ENCODE peak calls at places on chromosomes 13 and 19, in six cellular contexts. One of them, this sample, is unnamed.

GRCh38 chr13:39656325-39656677 is 839 bp downstream of the COG6 start:
- DNase-seq in GM23338: peak; percentile 3
- DNase-seq in HCT116: no peak
- DNase-seq in hepatocyte: no peak
- DNase-seq in neural progenitor cell: peak; percentile 4
- DNase-seq in PC-3: no peak
- DNase-seq in this sample: peak; percentile 36

GRCh38 chr13:111972261-111972780 is 94.6 kb upstream of the SOX1 start:
- DNase-seq in GM23338: no peak
- DNase-seq in PC-3: no peak
- DNase-seq in neural progenitor cell: peak; percentile 21
- DNase-seq in hepatocyte: no peak
- DNase-seq in HCT116: no peak
- DNase-seq in this sample: no peak

GRCh38 chr13:21917046-21918010 is 246.5 kb downstream of the FGF9 start:
- DNase-seq in HCT116: no peak
- DNase-seq in hepatocyte: no peak
- DNase-seq in neural progenitor cell: no peak
- DNase-seq in PC-3: no peak
- DNase-seq in GM23338: no peak
- DNase-seq in this sample: peak; percentile 24

GRCh38 chr13:77330009-77330471 is 3.1 kb upstream of the MYCBP2 start:
- DNase-seq in hepatocyte: no peak
- DNase-seq in HCT116: no peak
- DNase-seq in GM23338: no peak
- DNase-seq in PC-3: no peak
- DNase-seq in neural progenitor cell: no peak
- DNase-seq in this sample: peak; percentile 12

GRCh38 chr13:50456111-50456510 is 387.4 kb downstream of the DLEU7 start:
- DNase-seq in GM23338: no peak
- DNase-seq in hepatocyte: no peak
- DNase-seq in neural progenitor cell: no peak
- DNase-seq in PC-3: no peak
- DNase-seq in HCT116: no peak
- DNase-seq in this sample: no peak

GRCh38 chr19:3289971-3290569 is 65.6 kb downstream of the CELF5 start:
- DNase-seq in HCT116: no peak
- DNase-seq in neural progenitor cell: no peak
- DNase-seq in hepatocyte: no peak
- DNase-seq in GM23338: no peak
- DNase-seq in PC-3: peak; percentile 54
- DNase-seq in this sample: no peak

GRCh38 chr19:51511353-51511752 is 9.8 kb upstream of the SIGLEC12 start:
- DNase-seq in hepatocyte: no peak
- DNase-seq in GM23338: peak; percentile 85
- DNase-seq in PC-3: peak; percentile 28
- DNase-seq in HCT116: peak; percentile 7
- DNase-seq in neural progenitor cell: peak; percentile 10
- DNase-seq in this sample: peak; percentile 36

GRCh38 chr19:508204-509150 is 1.2 kb downstream of the TPGS1 start:
- DNase-seq in hepatocyte: no peak
- DNase-seq in HCT116: no peak
- DNase-seq in GM23338: no peak
- DNase-seq in neural progenitor cell: no peak
- DNase-seq in PC-3: no peak
- DNase-seq in this sample: no peak

GRCh38 chr13:48006396-48006795 is 5.3 kb upstream of the SUCLA2 start:
- DNase-seq in neural progenitor cell: no peak
- DNase-seq in hepatocyte: no peak
- DNase-seq in HCT116: no peak
- DNase-seq in PC-3: peak; percentile 64
- DNase-seq in GM23338: no peak
- DNase-seq in this sample: peak; percentile 34

GRCh38 chr13:101700598-101700997 is 248.1 kb downstream of the ITGBL1 start:
- DNase-seq in hepatocyte: no peak
- DNase-seq in PC-3: no peak
- DNase-seq in HCT116: no peak
- DNase-seq in GM23338: no peak
- DNase-seq in neural progenitor cell: no peak
- DNase-seq in this sample: peak; percentile 45

GRCh38 chr19:7705387-7706187 is 3.7 kb upstream of the FCER2 start:
- DNase-seq in hepatocyte: no peak
- DNase-seq in HCT116: no peak
- DNase-seq in PC-3: no peak
- DNase-seq in GM23338: no peak
- DNase-seq in neural progenitor cell: no peak
- DNase-seq in this sample: no peak

GRCh38 chr13:44221657-44222056 is 152.0 kb upstream of the SERP2 start:
- DNase-seq in GM23338: no peak
- DNase-seq in PC-3: no peak
- DNase-seq in neural progenitor cell: no peak
- DNase-seq in hepatocyte: no peak
- DNase-seq in HCT116: no peak
- DNase-seq in this sample: no peak
- H3K27me3 ChIP-seq in GM23338: no peaks in the 10 kb centered on the region
- H3K27me3 ChIP-seq in PC-3: no peaks in the 10 kb centered on the region
- H3K27me3 ChIP-seq in neural progenitor cell: no peaks in the 10 kb centered on the region
- H3K27me3 ChIP-seq in hepatocyte: no peaks in the 10 kb centered on the region
- H3K27me3 ChIP-seq in HCT116: no peaks in the 10 kb centered on the region
- H3K27me3 ChIP-seq in this sample: no peaks in the 10 kb centered on the region

DNA sequence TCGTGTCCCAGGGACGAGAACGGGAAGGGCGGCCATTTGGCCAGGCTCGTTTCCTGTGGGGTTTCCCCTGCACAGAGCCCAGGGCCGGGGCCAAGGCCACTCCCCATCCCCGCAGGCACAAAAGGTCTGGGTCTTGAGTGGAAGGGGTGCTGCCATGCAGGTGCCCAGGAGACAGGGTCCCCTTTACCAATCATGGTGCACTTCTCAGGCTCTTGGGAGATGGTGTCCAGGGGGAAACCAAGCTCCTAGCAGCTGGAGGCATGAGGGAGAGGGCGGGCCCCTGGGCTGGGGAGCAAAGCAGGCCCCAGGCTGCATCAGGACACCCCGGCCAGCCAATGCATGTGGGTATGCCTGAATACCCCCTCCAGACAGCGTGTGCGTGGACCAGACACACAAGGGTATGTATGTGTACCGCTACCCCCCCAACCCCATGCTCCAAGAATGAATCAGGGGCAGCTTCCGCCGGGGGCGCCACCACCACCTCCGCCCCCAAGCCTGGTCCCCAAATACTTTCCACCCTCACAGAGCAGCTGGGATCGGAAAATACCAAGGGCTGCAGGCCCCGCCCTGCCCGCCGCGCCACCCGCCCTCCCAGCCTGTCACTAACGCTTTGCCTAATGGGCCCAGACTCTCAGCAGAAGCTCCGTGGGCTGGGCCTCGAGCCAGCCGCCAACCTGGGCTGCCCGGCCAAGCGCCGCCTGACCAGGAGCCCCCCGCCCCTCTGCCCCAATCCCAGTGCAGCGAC is 37.6 kb upstream of the NANOS3 start:
- DNase-seq in hepatocyte: peak; percentile 78
- DNase-seq in PC-3: peak; percentile 94
- DNase-seq in neural progenitor cell: peak; percentile 44
- DNase-seq in GM23338: peak; percentile 78
- DNase-seq in HCT116: no peak
- DNase-seq in this sample: peak; percentile 94
- H3K4me1 ChIP-seq in hepatocyte: peaks cover 44% of the 10 kb centered on the region
- H3K4me1 ChIP-seq in PC-3: peaks cover 72% of the 10 kb centered on the region
- H3K4me1 ChIP-seq in neural progenitor cell: peaks cover 15% of the 10 kb centered on the region
- H3K4me1 ChIP-seq in GM23338: peaks cover 22% of the 10 kb centered on the region
- H3K4me1 ChIP-seq in HCT116: peaks cover 54% of the 10 kb centered on the region
- H3K4me1 ChIP-seq in this sample: peaks cover 45% of the 10 kb centered on the region

GRCh38 chr13:94427313-94427712 is 52.2 kb downstream of the DCT start:
- DNase-seq in HCT116: no peak
- DNase-seq in hepatocyte: no peak
- DNase-seq in neural progenitor cell: no peak
- DNase-seq in PC-3: no peak
- DNase-seq in GM23338: no peak
- DNase-seq in this sample: no peak
- TF ChIP-seq EZH2phosphoT487 in HCT116: no peak
- TF ChIP-seq EZH2phosphoT487 in hepatocyte: no peak
- TF ChIP-seq EZH2phosphoT487 in neural progenitor cell: no peak
- TF ChIP-seq EZH2phosphoT487 in PC-3: no peak
- TF ChIP-seq EZH2phosphoT487 in GM23338: no peak
- TF ChIP-seq EZH2phosphoT487 in this sample: no peak

GRCh38 chr19:4589579-4590410 is 30.3 kb upstream of the SEMA6B start:
- DNase-seq in PC-3: peak; percentile 30
- DNase-seq in HCT116: no peak
- DNase-seq in GM23338: peak; percentile 54
- DNase-seq in neural progenitor cell: peak; percentile 34
- DNase-seq in hepatocyte: peak; percentile 53
- DNase-seq in this sample: no peak

GRCh38 chr19:4592445-4592844 is 33.0 kb upstream of the SEMA6B start:
- DNase-seq in PC-3: no peak
- DNase-seq in GM23338: no peak
- DNase-seq in neural progenitor cell: no peak
- DNase-seq in hepatocyte: no peak
- DNase-seq in HCT116: no peak
- DNase-seq in this sample: no peak

GRCh38 chr19:4591296-4591695 is 31.8 kb upstream of the SEMA6B start:
- DNase-seq in neural progenitor cell: no peak
- DNase-seq in PC-3: no peak
- DNase-seq in GM23338: no peak
- DNase-seq in HCT116: no peak
- DNase-seq in hepatocyte: no peak
- DNase-seq in this sample: no peak

GRCh38 chr19:4587527-4587926 is 28.0 kb upstream of the SEMA6B start:
- DNase-seq in GM23338: no peak
- DNase-seq in HCT116: no peak
- DNase-seq in PC-3: no peak
- DNase-seq in hepatocyte: no peak
- DNase-seq in neural progenitor cell: no peak
- DNase-seq in this sample: no peak

DNA sequence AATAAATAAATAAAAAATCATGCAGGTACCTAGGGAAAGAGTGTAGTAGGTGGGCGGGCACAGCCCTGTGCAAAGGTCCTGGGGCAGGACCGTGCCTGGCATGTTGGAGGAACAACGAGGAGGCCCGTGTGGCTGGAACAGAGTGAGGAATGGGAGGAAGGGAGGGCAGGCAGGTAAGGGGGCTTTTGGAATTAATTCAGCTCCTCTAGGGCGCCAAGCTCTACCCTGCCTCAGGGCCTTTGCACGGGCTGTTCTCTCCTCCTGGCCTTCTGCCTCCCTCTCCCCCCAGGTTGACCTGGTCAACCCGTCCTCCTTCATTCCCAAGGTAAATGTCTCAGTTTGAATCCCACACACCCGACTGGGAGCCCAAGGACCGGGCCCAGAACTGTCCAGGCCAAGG is 31.1 kb upstream of the SEMA6B start:
- DNase-seq in PC-3: no peak
- DNase-seq in HCT116: no peak
- DNase-seq in GM23338: no peak
- DNase-seq in neural progenitor cell: no peak
- DNase-seq in hepatocyte: no peak
- DNase-seq in this sample: no peak
- H3K27me3 ChIP-seq in PC-3: no peaks in the 10 kb centered on the region
- H3K27me3 ChIP-seq in HCT116: no peaks in the 10 kb centered on the region
- H3K27me3 ChIP-seq in GM23338: peaks cover 11% of the 10 kb centered on the region
- H3K27me3 ChIP-seq in neural progenitor cell: peaks cover 6% of the 10 kb centered on the region
- H3K27me3 ChIP-seq in hepatocyte: no peaks in the 10 kb centered on the region
- H3K27me3 ChIP-seq in this sample: peaks cover 16% of the 10 kb centered on the region

GRCh38 chr19:42554046-42554575 is 25.8 kb upstream of the CEACAM1 start:
- DNase-seq in neural progenitor cell: no peak
- DNase-seq in GM23338: no peak
- DNase-seq in HCT116: no peak
- DNase-seq in hepatocyte: no peak
- DNase-seq in PC-3: no peak
- DNase-seq in this sample: no peak
- H3K4me1 ChIP-seq in neural progenitor cell: peaks cover 10% of the 10 kb centered on the region
- H3K4me1 ChIP-seq in GM23338: peaks cover 26% of the 10 kb centered on the region
- H3K4me1 ChIP-seq in HCT116: no peaks in the 10 kb centered on the region
- H3K4me1 ChIP-seq in hepatocyte: no peaks in the 10 kb centered on the region
- H3K4me1 ChIP-seq in PC-3: no peaks in the 10 kb centered on the region
- H3K4me1 ChIP-seq in this sample: no peaks in the 10 kb centered on the region

GRCh38 chr19:2015611-2015950 is at the start of gene BTBD2:
- DNase-seq in neural progenitor cell: no peak
- DNase-seq in HCT116: peak; percentile 86
- DNase-seq in PC-3: peak; percentile 45
- DNase-seq in GM23338: peak; percentile 70
- DNase-seq in hepatocyte: peak; percentile 74
- DNase-seq in this sample: peak; percentile 72
- TF ChIP-seq EZH2phosphoT487 in neural progenitor cell: no peak
- TF ChIP-seq EZH2phosphoT487 in HCT116: no peak
- TF ChIP-seq EZH2phosphoT487 in PC-3: no peak
- TF ChIP-seq EZH2phosphoT487 in GM23338: no peak
- TF ChIP-seq EZH2phosphoT487 in hepatocyte: no peak
- TF ChIP-seq EZH2phosphoT487 in this sample: no peak